ENCODE peak calls at places on chromosomes 1 and 21, in five cellular contexts. V is neural progenitor cell, W is OCI-LY7, Z is fibroblast of lung, J is K562. R is an unnamed sample.

GRCh38 chr1:245099401-245099800 is 55.4 kb upstream of the KIF26B start:
- DNase-seq in V (peak), W (no peak), Z (no peak), J (no peak), R (no peak)

GRCh38 chr1:193308438-193308837 is 122.0 kb upstream of the B3GALT2 start:
- DNase-seq in V (no peak), W (no peak), Z (no peak), J (no peak), R (peak)

GRCh38 chr1:86971778-86972177 is 57.3 kb downstream of the HS2ST1 start:
- DNase-seq in V (no peak), W (no peak), Z (no peak), J (no peak), R (no peak)

GRCh38 chr1:88774151-88774556 is 90.1 kb downstream of the PKN2 start:
- DNase-seq in V (no peak), W (no peak), Z (no peak), J (no peak), R (peak)

GRCh38 chr1:22320703-22321344 is 130.8 kb upstream of the ZBTB40 start:
- DNase-seq in V (no peak), W (no peak), Z (no peak), J (no peak), R (no peak)

GRCh38 chr1:12518956-12519707 is 98.9 kb downstream of the DHRS3 start:
- DNase-seq in V (peak), W (no peak), Z (peak), J (no peak), R (peak)

GRCh38 chr1:64856564-64856963 is 109.8 kb downstream of the JAK1 start:
- DNase-seq in V (no peak), W (peak), Z (peak), J (no peak), R (no peak)

GRCh38 chr1:200917291-200917817 is 22.7 kb downstream of the INAVA start:
- DNase-seq in V (peak), W (no peak), Z (no peak), J (no peak), R (no peak)

GRCh38 chr1:180266275-180267210 is 36.5 kb downstream of the LHX4 start:
- DNase-seq in V (no peak), W (no peak), Z (no peak), J (no peak), R (no peak)

GRCh38 chr1:225467193-225468020 is 39.6 kb upstream of the LBR start:
- DNase-seq in V (no peak), W (peak), Z (no peak), J (peak), R (no peak)

GRCh38 chr21:33839167-33839716 is 76.4 kb downstream of the ATP5PO start:
- DNase-seq in V (no peak), W (no peak), Z (no peak), J (peak), R (no peak)

GRCh38 chr1:27979151-27979858 is 19.5 kb downstream of the XKR8 start:
- DNase-seq in V (peak), W (peak), Z (peak), J (peak), R (peak)

GRCh38 chr1:24683713-24684162 is 40.6 kb downstream of the SRRM1 start:
- DNase-seq in V (no peak), W (no peak), Z (peak), J (peak), R (peak)

GRCh38 chr1:43048601-43049011 is 89.9 kb upstream of the SLC2A1 start:
- DNase-seq in V (no peak), W (no peak), Z (no peak), J (no peak), R (no peak)

DNA sequence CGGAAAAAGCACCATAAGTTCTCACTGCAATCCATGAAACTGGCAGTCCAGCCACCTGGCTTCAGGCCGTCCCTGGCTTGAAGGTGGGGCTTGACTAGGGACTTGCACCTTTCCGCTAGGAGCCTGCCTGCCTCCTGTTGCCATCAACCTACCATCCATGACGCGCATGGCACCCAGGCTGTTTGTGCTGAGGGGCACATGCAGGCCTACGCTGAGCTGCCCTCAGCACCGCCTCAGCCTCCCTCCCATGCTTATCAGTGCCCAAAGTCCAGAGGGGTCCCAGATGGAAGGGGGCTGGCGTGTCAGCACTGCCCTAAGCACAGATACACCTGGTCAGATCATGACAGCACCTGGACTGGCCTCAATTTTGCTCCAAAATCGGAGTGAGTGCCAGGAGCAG is 190.2 kb upstream of the LYPLAL1 start:
- DNase-seq in V (no peak), W (no peak), Z (no peak), J (no peak), R (no peak)
- H3K4me2 ChIP-seq in V (no peak), W (no peak), Z (no peak), J (no peak), R (no peak)

GRCh38 chr1:213264534-213264933 is 213.5 kb downstream of the RPS6KC1 start:
- DNase-seq in V (no peak), W (no peak), Z (no peak), J (no peak), R (no peak)

GRCh38 chr1:213273546-213273945 is 222.5 kb downstream of the RPS6KC1 start:
- DNase-seq in V (no peak), W (no peak), Z (no peak), J (no peak), R (no peak)

GRCh38 chr1:213269829-213270228 is 218.8 kb downstream of the RPS6KC1 start:
- DNase-seq in V (no peak), W (no peak), Z (peak), J (no peak), R (no peak)

GRCh38 chr1:213266983-213267772 is 216.1 kb downstream of the RPS6KC1 start:
- DNase-seq in V (no peak), W (no peak), Z (no peak), J (no peak), R (no peak)

DNA sequence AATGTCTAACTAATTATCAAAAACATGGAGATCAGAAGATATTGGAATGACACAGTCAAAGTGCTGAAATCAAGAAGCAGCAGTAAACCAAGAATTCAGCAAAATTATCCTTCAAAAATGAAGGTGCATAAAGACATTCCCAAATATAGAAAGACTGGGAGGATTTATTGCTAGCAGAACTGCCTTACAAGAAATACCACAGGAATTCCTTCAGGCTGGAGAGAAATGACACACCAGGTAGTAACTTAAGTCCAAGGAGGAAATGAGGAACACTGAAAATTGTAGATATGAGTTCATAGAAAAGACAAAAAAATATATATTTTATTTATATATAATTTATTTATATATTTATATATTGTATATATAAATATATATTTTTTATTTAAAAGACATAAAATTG is 217.2 kb downstream of the RPS6KC1 start:
- DNase-seq in V (no peak), W (no peak), Z (no peak), J (no peak), R (no peak)
- H3K4me2 ChIP-seq in V (no peak), W (no peak), Z (no peak), J (no peak), R (no peak)

GRCh38 chr1:204113900-204114299 is 37.9 kb downstream of the ETNK2 start:
- DNase-seq in V (no peak), W (no peak), Z (no peak), J (no peak), R (no peak)

GRCh38 chr1:204112876-204113730 is 38.7 kb downstream of the ETNK2 start:
- DNase-seq in V (no peak), W (no peak), Z (no peak), J (no peak), R (no peak)

GRCh38 chr1:204115128-204115527 is 36.7 kb downstream of the ETNK2 start:
- DNase-seq in V (no peak), W (no peak), Z (no peak), J (no peak), R (no peak)

GRCh38 chr1:204116539-204116938 is 35.3 kb downstream of the ETNK2 start:
- DNase-seq in V (no peak), W (no peak), Z (no peak), J (no peak), R (no peak)

DNA sequence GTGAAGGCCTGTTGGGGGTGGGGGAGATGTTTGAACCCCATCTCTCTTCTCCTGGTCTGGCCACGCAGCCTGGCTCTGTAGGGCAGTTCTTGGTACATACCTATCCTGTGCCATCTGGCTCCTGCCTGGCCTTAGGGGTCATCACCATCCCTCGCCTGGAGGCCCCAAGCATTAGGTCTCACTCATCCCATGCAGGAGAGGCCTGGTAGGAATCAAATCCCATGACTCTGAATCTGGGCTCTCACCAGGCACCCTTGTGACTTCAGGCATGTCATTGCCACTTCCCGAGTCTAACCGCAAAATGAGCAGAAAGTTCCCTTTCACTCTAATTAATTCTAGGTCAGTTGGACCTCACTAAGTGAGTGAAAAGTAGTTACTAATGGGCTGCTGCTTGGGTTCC is 37.2 kb downstream of the ETNK2 start:
- DNase-seq in V (no peak), W (no peak), Z (no peak), J (no peak), R (no peak)
- H3K4me2 ChIP-seq in V (no peak), W (no peak), Z (no peak), J (no peak), R (no peak)

DNA sequence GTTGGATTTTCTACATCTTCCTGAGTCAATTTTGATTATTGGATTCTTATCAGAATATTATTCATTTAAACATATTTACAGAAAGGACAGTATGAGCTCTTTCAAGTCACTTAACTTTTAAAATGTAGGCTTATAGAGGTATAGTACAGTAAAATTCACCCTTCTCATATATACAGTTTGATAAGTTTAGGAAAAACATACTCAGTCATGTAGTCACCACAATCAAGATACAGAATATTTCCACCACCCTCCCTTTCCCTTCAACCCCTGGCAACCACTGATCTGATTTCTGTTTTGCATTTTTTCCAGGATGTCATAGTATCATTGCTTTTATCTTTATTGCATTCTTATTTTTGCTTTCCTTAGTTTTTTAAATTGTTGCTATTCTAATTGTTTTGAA is 9.3 kb downstream of the GCSAML start:
- DNase-seq in V (no peak), W (no peak), Z (no peak), J (no peak), R (no peak)
- H3K4me2 ChIP-seq in V (no peak), W (no peak), Z (no peak), J (no peak), R (no peak)

GRCh38 chr21:45695086-45695485 is 51.6 kb downstream of the PCBP3 start:
- DNase-seq in V (peak), W (no peak), Z (no peak), J (no peak), R (no peak)

GRCh38 chr21:45699966-45700365 is 56.4 kb downstream of the PCBP3 start:
- DNase-seq in V (no peak), W (no peak), Z (no peak), J (no peak), R (no peak)

GRCh38 chr21:45698493-45698947 is 55.0 kb downstream of the PCBP3 start:
- DNase-seq in V (no peak), W (no peak), Z (peak), J (no peak), R (peak)

GRCh38 chr21:45700461-45700860 is 56.9 kb downstream of the PCBP3 start:
- DNase-seq in V (no peak), W (no peak), Z (no peak), J (no peak), R (no peak)

DNA sequence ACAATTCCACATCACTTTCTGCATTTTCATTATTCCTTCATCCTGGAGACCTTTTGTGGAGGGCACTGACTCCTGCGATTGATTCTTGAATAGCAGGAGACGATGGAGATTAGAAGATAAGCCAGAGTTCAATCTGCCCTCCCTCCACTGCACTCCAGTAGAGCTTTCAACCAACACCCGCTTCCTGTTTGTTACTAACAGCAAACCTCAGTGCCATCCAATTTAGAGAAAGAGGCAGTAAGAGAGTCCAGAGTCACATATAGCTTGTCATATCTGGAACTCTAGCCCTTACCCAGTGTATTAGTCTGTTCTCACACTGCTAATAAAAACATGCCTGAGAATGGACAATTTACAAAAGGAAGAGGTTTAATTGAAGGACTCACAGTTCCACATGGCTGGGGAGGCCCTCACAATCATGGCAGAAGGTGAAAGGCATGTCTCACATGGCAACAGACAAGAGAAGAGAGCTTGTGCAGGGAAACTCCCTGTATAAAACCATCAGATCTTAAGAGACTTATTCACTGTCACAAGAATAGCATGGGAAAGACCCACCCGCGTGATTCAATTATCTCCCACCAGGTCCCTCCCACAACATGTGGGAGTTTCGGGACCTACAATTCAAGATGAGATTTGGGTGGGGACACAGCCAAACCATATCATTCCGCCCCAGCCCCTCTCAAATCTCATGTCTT is 55.9 kb downstream of the PCBP3 start:
- DNase-seq in V (no peak), W (no peak), Z (no peak), J (no peak), R (no peak)
- H3K4me2 ChIP-seq in V (no peak), W (no peak), Z (no peak), J (no peak), R (no peak)

R was measured in hepatocyte.